ENCODE peak calls at places on chromosomes 7 and 10, in nine cellular contexts. G is sciatic nerve, N is left ventricle myocardium superior, Z is cardiac fibroblast, M is AG09319, J is HEK293T, U is Ammon's horn, X is T1000, D is NCI-H1417. R is an unnamed sample.

GRCh38 chr10:125023862-125024495 is 82.1 kb downstream of the ZRANB1 start:
- DNase-seq in G (no peak), N (peak; percentile 85), Z (no peak), M (no peak), J (peak; percentile 50), U (peak; percentile 63), X (no peak), D (peak; percentile 89), R (no peak)

GRCh38 chr10:21334891-21335696 is 190.4 kb downstream of the SKIDA1 start:
- DNase-seq in G (peak; percentile 70), N (peak; percentile 62), Z (peak; percentile 92), M (peak; percentile 71), J (no peak), U (no peak), X (peak; percentile 54), D (no peak), R (peak; percentile 80)

GRCh38 chr7:85030893-85031292 is 156.0 kb downstream of the SEMA3D start:
- DNase-seq in G (no peak), N (no peak), Z (peak; percentile 71), M (peak; percentile 19), J (peak; percentile 33), U (no peak), X (no peak), D (peak; percentile 72), R (peak; percentile 9)

GRCh38 chr7:116948934-116949333 is 4.4 kb upstream of the ST7 start:
- DNase-seq in G (no peak), N (peak; percentile 59), Z (peak; percentile 57), M (no peak), J (no peak), U (no peak), X (no peak), D (peak; percentile 85), R (no peak)

GRCh38 chr10:23461557-23461956 is 22.7 kb downstream of the OTUD1 start:
- DNase-seq in G (no peak), N (no peak), Z (no peak), M (no peak), J (no peak), U (no peak), X (no peak), D (no peak), R (no peak)

GRCh38 chr7:137628211-137628610 is 218.6 kb downstream of the DGKI start:
- DNase-seq in G (no peak), N (no peak), Z (no peak), M (no peak), J (no peak), U (peak; percentile 87), X (no peak), D (peak; percentile 32), R (no peak)

GRCh38 chr7:36096460-36097095 is 56.5 kb upstream of the EEPD1 start:
- DNase-seq in G (no peak), N (no peak), Z (peak; percentile 18), M (no peak), J (no peak), U (no peak), X (no peak), D (no peak), R (no peak)

GRCh38 chr7:37234928-37235327 is 213.7 kb downstream of the ELMO1 start:
- DNase-seq in G (no peak), N (no peak), Z (peak; percentile 24), M (no peak), J (peak; percentile 25), U (peak; percentile 71), X (no peak), D (peak; percentile 63), R (no peak)

GRCh38 chr10:131892817-131893675 is 7.8 kb upstream of the PPP2R2D start:
- DNase-seq in G (no peak), N (no peak), Z (no peak), M (no peak), J (no peak), U (no peak), X (no peak), D (peak; percentile 59), R (no peak)

GRCh38 chr7:70693300-70693689 is 438.6 kb upstream of the GALNT17 start:
- DNase-seq in G (no peak), N (no peak), Z (peak; percentile 14), M (no peak), J (no peak), U (peak; percentile 22), X (no peak), D (no peak), R (no peak)

GRCh38 chr7:142942746-142943145 is 3.5 kb downstream of the LLCFC1 start:
- DNase-seq in G (no peak), N (no peak), Z (no peak), M (no peak), J (no peak), U (no peak), X (no peak), D (no peak), R (no peak)

GRCh38 chr7:142263598-142264380 is 5.9 kb upstream of the PRSS58 start:
- DNase-seq in G (no peak), N (no peak), Z (peak; percentile 15), M (no peak), J (no peak), U (no peak), X (no peak), D (no peak), R (no peak)

GRCh38 chr10:15482168-15482567 is 111.1 kb upstream of the FAM171A1 start:
- DNase-seq in G (no peak), N (no peak), Z (peak; percentile 67), M (no peak), J (no peak), U (no peak), X (no peak), D (no peak), R (no peak)

GRCh38 chr7:55185941-55186609 is 167.3 kb downstream of the EGFR start:
- DNase-seq in G (no peak), N (no peak), Z (peak; percentile 77), M (peak; percentile 63), J (no peak), U (no peak), X (peak; percentile 95), D (no peak), R (peak; percentile 85)

GRCh38 chr10:35768731-35769130 is 126.6 kb upstream of the FZD8 start:
- DNase-seq in G (no peak), N (no peak), Z (no peak), M (no peak), J (no peak), U (no peak), X (no peak), D (no peak), R (no peak)

GRCh38 chr7:99679032-99679399 is 780 bp downstream of the CYP3A5 start:
- DNase-seq in G (no peak), N (no peak), Z (no peak), M (no peak), J (no peak), U (no peak), X (no peak), D (no peak), R (no peak)

GRCh38 chr10:125982256-125982948 is 86.0 kb downstream of the FANK1 start:
- DNase-seq in G (no peak), N (no peak), Z (peak; percentile 77), M (peak; percentile 45), J (peak; percentile 70), U (peak; percentile 84), X (peak; percentile 38), D (peak; percentile 67), R (no peak)

GRCh38 chr7:110774066-110774465 is 316.9 kb upstream of the LRRN3 start:
- DNase-seq in G (no peak), N (no peak), Z (no peak), M (no peak), J (no peak), U (no peak), X (no peak), D (peak; percentile 38), R (no peak)

GRCh38 chr7:21766218-21766617 is 179.5 kb downstream of the CDCA7L start:
- DNase-seq in G (no peak), N (no peak), Z (no peak), M (no peak), J (no peak), U (no peak), X (no peak), D (no peak), R (no peak)

R was measured in keratinocyte.